ENCODE peak calls at places on chromosomes 12 and 14, in ten cellular contexts. O is PC-9, M is upper lobe of right lung, P is OCI-LY7, G is IMR-90, Y is lower lobe of right lung, E is aorta, K is cardiac muscle cell, J is heart right ventricle, D is heart left ventricle. Z is an unnamed sample.

GRCh38 chr14:100417466-100417865 is 94.3 kb downstream of the SLC25A47 start:
- DNase-seq in O (peak; percentile 55), M (no peak), P (no peak), G (peak; percentile 97), Y (no peak), E (no peak), K (peak; percentile 90), J (no peak), D (no peak), Z (peak; percentile 51)

GRCh38 chr12:15546102-15546701 is 223.9 kb downstream of the PTPRO start:
- DNase-seq in O (no peak), M (no peak), P (peak; percentile 15), G (no peak), Y (no peak), E (no peak), K (no peak), J (no peak), D (no peak), Z (no peak)

GRCh38 chr12:130102266-130102665 is 60.0 kb upstream of the FZD10 start:
- DNase-seq in O (no peak), M (no peak), P (no peak), G (no peak), Y (no peak), E (no peak), K (no peak), J (no peak), D (no peak), Z (no peak)

GRCh38 chr14:46661728-46662127 is 10.1 kb upstream of the RPL10L start:
- DNase-seq in O (no peak), M (no peak), P (no peak), G (no peak), Y (no peak), E (no peak), K (no peak), J (no peak), D (no peak), Z (peak; percentile 19)

GRCh38 chr12:7113389-7113871 is 4.4 kb upstream of the C1RL start:
- DNase-seq in O (peak; percentile 48), M (peak; percentile 52), P (peak; percentile 62), G (peak; percentile 44), Y (no peak), E (peak; percentile 38), K (peak; percentile 69), J (no peak), D (no peak), Z (peak; percentile 26)

GRCh38 chr12:31682136-31682962 is 22.9 kb downstream of the ETFBKMT start:
- DNase-seq in O (peak; percentile 72), M (no peak), P (peak; percentile 95), G (peak; percentile 82), Y (peak; percentile 48), E (peak; percentile 69), K (peak; percentile 92), J (peak; percentile 17), D (peak; percentile 46), Z (peak; percentile 86)

GRCh38 chr12:110345176-110345651 is 58.3 kb downstream of the ANAPC7 start:
- DNase-seq in O (peak; percentile 91), M (no peak), P (no peak), G (no peak), Y (peak; percentile 57), E (no peak), K (peak; percentile 24), J (no peak), D (no peak), Z (no peak)

GRCh38 chr12:105943525-105943924 is 195.2 kb downstream of the NUAK1 start:
- DNase-seq in O (no peak), M (no peak), P (no peak), G (no peak), Y (no peak), E (no peak), K (no peak), J (no peak), D (no peak), Z (no peak)

GRCh38 chr14:101017806-101018560 is 114.5 kb upstream of the RTL1 start:
- DNase-seq in O (no peak), M (no peak), P (no peak), G (no peak), Y (no peak), E (no peak), K (no peak), J (no peak), D (no peak), Z (no peak)

GRCh38 chr14:101773378-101773777 is 11.9 kb downstream of the PPP2R5C start:
- DNase-seq in O (no peak), M (no peak), P (peak; percentile 31), G (no peak), Y (no peak), E (no peak), K (no peak), J (no peak), D (no peak), Z (no peak)

GRCh38 chr14:99644723-99645544 is at the start of gene HHIPL1:
- DNase-seq in O (no peak), M (no peak), P (no peak), G (peak; percentile 17), Y (no peak), E (no peak), K (peak; percentile 64), J (peak; percentile 49), D (peak; percentile 37), Z (no peak)

GRCh38 chr14:81275995-81276698 is 55.4 kb upstream of the GTF2A1 start:
- DNase-seq in O (no peak), M (no peak), P (no peak), G (no peak), Y (no peak), E (no peak), K (no peak), J (no peak), D (no peak), Z (no peak)

GRCh38 chr12:43282106-43282505 is 269.9 kb downstream of the ADAMTS20 start:
- DNase-seq in O (no peak), M (no peak), P (no peak), G (peak; percentile 65), Y (no peak), E (no peak), K (peak; percentile 73), J (no peak), D (no peak), Z (peak; percentile 18)

GRCh38 chr12:108511633-108512540 is 3.2 kb upstream of the FICD start:
- DNase-seq in O (peak; percentile 53), M (no peak), P (peak; percentile 81), G (peak; percentile 65), Y (peak; percentile 65), E (peak; percentile 74), K (peak; percentile 76), J (peak; percentile 39), D (peak; percentile 59), Z (peak; percentile 85)

DNA sequence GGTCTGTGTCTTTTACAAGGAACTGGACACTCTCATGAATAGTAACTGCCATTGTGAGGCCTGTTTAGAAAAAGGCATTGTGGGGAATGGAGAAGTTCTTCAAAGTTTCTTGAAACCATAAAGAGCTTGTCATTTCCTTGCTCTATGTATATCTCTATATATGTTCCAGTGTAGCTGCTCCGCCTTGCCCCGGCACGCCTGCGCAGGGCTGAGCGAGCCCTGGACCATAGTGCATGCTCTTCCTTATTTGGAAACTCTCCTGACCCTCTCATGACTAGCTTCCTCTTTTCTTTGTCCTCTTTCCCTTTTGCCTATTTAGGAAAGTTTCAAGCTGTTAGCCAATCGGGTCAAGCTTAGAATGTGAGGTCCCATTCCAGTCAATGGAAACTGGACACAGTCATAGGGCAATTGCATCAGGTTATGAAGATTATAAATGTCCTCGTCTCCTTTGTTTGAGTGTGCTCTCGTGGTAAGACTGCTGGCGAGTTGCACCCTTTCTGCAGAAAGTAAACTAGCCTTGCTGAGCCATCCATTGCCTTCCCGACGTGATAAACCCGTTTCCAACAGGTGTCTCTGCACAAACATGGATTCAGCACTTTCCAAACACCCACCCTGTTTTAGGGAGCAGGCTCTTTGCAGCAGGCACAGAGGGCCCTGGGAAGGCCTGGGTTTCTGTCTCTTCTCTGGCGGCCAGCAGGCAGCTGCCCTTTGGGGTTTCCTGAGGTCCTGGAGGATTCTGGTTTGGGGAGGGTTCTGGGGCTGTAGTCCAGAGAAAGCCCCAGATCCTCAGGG is 30.9 kb downstream of the CCDC92 start:
- DNase-seq in O (no peak), M (no peak), P (no peak), G (no peak), Y (no peak), E (no peak), K (peak; percentile 13), J (no peak), D (no peak), Z (no peak)
- H3K4me1 ChIP-seq in O (no peaks in the 10 kb centered on the region), M (peaks cover 24% of the 10 kb centered on the region), P (no peaks in the 10 kb centered on the region), G (peaks cover 16% of the 10 kb centered on the region), Y (peaks cover 35% of the 10 kb centered on the region), E (no peaks in the 10 kb centered on the region), K (no peaks in the 10 kb centered on the region), J (peaks cover 24% of the 10 kb centered on the region), D (no peaks in the 10 kb centered on the region), Z (no peaks in the 10 kb centered on the region)

GRCh38 chr12:94769746-94770396 is 119.5 kb upstream of the TMCC3 start:
- DNase-seq in O (no peak), M (no peak), P (peak; percentile 70), G (no peak), Y (no peak), E (no peak), K (no peak), J (no peak), D (no peak), Z (no peak)
- H3K27ac ChIP-seq in O (no peak overlapping the region), M (no peak overlapping the region), P (peak overlapping the region; percentile 97), G (no peak overlapping the region), Y (no peak overlapping the region), E (no peak overlapping the region), K (no peak overlapping the region), J (no peak overlapping the region), D (no peak overlapping the region), Z (no peak overlapping the region)

DNA sequence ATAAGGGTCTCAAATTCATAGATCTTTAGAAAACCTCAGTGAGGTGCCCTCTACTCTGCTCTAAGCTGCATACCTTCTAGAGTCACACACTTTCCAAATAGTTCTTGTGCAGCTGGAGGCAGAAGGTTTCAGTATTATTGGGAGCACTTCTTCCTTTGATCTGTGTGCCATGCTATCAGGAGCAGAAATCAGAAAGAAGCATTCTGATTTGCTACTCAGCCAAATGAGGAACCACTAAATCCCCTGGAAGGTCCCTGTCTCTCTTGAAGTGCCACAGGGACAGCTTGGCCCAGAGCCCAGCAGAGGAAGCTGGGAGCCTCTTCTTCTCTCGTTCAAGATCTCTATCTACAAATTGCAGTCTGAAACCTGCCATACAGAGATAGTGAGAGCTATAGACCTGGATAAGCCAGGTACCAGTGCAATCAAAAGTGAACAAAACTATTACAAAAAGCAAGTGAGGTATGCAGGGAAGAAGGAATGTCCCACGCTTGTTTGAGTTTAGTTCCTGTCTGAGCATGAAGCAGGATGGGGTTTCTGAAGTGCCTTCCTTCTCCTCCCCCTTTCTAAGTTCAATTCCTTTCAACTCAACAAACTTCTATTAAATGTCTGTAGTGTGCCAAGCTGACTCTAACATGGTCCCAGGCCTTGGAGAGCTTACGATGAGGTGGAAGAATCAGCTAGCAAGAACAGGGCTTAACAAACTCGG is 100.9 kb upstream of the PARP11 start:
- DNase-seq in O (no peak), M (no peak), P (no peak), G (no peak), Y (no peak), E (peak; percentile 53), K (no peak), J (no peak), D (no peak), Z (no peak)
- H3K4me1 ChIP-seq in O (no peaks in the 10 kb centered on the region), M (no peaks in the 10 kb centered on the region), P (no peaks in the 10 kb centered on the region), G (no peaks in the 10 kb centered on the region), Y (no peaks in the 10 kb centered on the region), E (no peaks in the 10 kb centered on the region), K (peaks cover 4% of the 10 kb centered on the region), J (no peaks in the 10 kb centered on the region), D (no peaks in the 10 kb centered on the region), Z (peaks cover 5% of the 10 kb centered on the region)

DNA sequence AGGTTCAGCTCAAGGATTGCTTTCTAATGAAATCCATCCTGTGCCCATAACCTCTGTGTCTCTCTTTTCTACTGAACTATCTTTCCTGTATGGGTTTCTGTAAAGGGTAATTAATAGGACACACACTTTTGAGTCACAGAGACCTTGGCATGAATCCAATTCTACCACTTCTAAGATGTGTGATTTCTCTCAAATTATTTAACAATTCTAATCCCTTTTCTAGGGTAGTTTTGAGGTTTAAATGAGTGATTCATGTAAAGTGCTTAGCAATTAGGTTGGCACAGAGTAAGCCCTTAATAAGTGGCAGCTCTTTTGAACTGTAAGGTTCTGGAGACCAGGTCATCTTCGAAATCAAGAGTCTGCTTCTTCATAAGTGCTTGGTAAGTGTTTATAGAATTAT is 202.7 kb downstream of the RASSF9 start:
- DNase-seq in O (no peak), M (no peak), P (no peak), G (no peak), Y (no peak), E (no peak), K (no peak), J (no peak), D (no peak), Z (no peak)
- H3K27ac ChIP-seq in O (no peak overlapping the region), M (no peak overlapping the region), P (no peak overlapping the region), G (no peak overlapping the region), Y (no peak overlapping the region), E (no peak overlapping the region), K (no peak overlapping the region), J (no peak overlapping the region), D (no peak overlapping the region), Z (no peak overlapping the region)